ENCODE peak calls at places on chromosomes 6 and 20, in six cellular contexts. One of them, this sample, is unnamed.

GRCh38 chr6:128139519-128139918 is 238.7 kb upstream of the THEMIS start:
- DNase-seq in Right ventricle myocardium inferior: no peak
- DNase-seq in HuH-7: no peak
- DNase-seq in neural crest cell: no peak
- DNase-seq in memory B cell: no peak
- DNase-seq in iris pigment epithelial cell: peak; percentile 82
- DNase-seq in this sample: no peak

GRCh38 chr6:41634657-41635056 is 3.6 kb upstream of the MDFI start:
- DNase-seq in memory B cell: no peak
- DNase-seq in HuH-7: no peak
- DNase-seq in neural crest cell: no peak
- DNase-seq in iris pigment epithelial cell: peak; percentile 31
- DNase-seq in Right ventricle myocardium inferior: no peak
- DNase-seq in this sample: peak; percentile 36

GRCh38 chr6:34658605-34659218 is 37.9 kb downstream of the ILRUN start:
- DNase-seq in HuH-7: no peak
- DNase-seq in Right ventricle myocardium inferior: no peak
- DNase-seq in iris pigment epithelial cell: no peak
- DNase-seq in neural crest cell: no peak
- DNase-seq in memory B cell: no peak
- DNase-seq in this sample: no peak

GRCh38 chr20:57450419-57450818 is 59.2 kb downstream of the RBM38 start:
- DNase-seq in HuH-7: no peak
- DNase-seq in Right ventricle myocardium inferior: peak; percentile 86
- DNase-seq in memory B cell: peak; percentile 48
- DNase-seq in neural crest cell: no peak
- DNase-seq in iris pigment epithelial cell: peak; percentile 16
- DNase-seq in this sample: no peak

GRCh38 chr6:20717743-20718142 is 183.5 kb downstream of the CDKAL1 start:
- DNase-seq in memory B cell: no peak
- DNase-seq in Right ventricle myocardium inferior: no peak
- DNase-seq in neural crest cell: no peak
- DNase-seq in HuH-7: no peak
- DNase-seq in iris pigment epithelial cell: no peak
- DNase-seq in this sample: no peak

GRCh38 chr6:69866351-69867074 is at the start of gene COL19A1:
- DNase-seq in memory B cell: peak; percentile 54
- DNase-seq in iris pigment epithelial cell: no peak
- DNase-seq in neural crest cell: peak; percentile 18
- DNase-seq in HuH-7: peak; percentile 33
- DNase-seq in Right ventricle myocardium inferior: peak; percentile 64
- DNase-seq in this sample: no peak

GRCh38 chr6:25223421-25224052 is 55.6 kb upstream of the CARMIL1 start:
- DNase-seq in iris pigment epithelial cell: peak; percentile 69
- DNase-seq in memory B cell: peak; percentile 43
- DNase-seq in HuH-7: peak; percentile 33
- DNase-seq in neural crest cell: peak; percentile 65
- DNase-seq in Right ventricle myocardium inferior: peak; percentile 70
- DNase-seq in this sample: peak; percentile 59

GRCh38 chr20:2840967-2841531 is 504 bp downstream of the VPS16 start:
- DNase-seq in neural crest cell: peak; percentile 38
- DNase-seq in Right ventricle myocardium inferior: peak; percentile 88
- DNase-seq in HuH-7: peak; percentile 68
- DNase-seq in memory B cell: no peak
- DNase-seq in iris pigment epithelial cell: peak; percentile 63
- DNase-seq in this sample: peak; percentile 74

GRCh38 chr20:33908868-33909267 is 84.8 kb upstream of the RALY start:
- DNase-seq in iris pigment epithelial cell: no peak
- DNase-seq in neural crest cell: no peak
- DNase-seq in memory B cell: no peak
- DNase-seq in HuH-7: no peak
- DNase-seq in Right ventricle myocardium inferior: no peak
- DNase-seq in this sample: no peak

GRCh38 chr6:82750570-82750969 is 315.1 kb downstream of the UBE3D start:
- DNase-seq in memory B cell: no peak
- DNase-seq in neural crest cell: no peak
- DNase-seq in iris pigment epithelial cell: peak; percentile 5
- DNase-seq in HuH-7: no peak
- DNase-seq in Right ventricle myocardium inferior: no peak
- DNase-seq in this sample: peak; percentile 82

GRCh38 chr6:56767435-56767834 is 124.7 kb upstream of the DST start:
- DNase-seq in Right ventricle myocardium inferior: no peak
- DNase-seq in HuH-7: no peak
- DNase-seq in iris pigment epithelial cell: no peak
- DNase-seq in neural crest cell: no peak
- DNase-seq in memory B cell: no peak
- DNase-seq in this sample: no peak

GRCh38 chr6:46453221-46453620 is 38.0 kb downstream of the RCAN2 start:
- DNase-seq in iris pigment epithelial cell: peak; percentile 88
- DNase-seq in HuH-7: no peak
- DNase-seq in Right ventricle myocardium inferior: no peak
- DNase-seq in memory B cell: no peak
- DNase-seq in neural crest cell: no peak
- DNase-seq in this sample: peak; percentile 66

GRCh38 chr6:124203106-124203811 is 399.6 kb downstream of the NKAIN2 start:
- DNase-seq in memory B cell: no peak
- DNase-seq in HuH-7: no peak
- DNase-seq in Right ventricle myocardium inferior: no peak
- DNase-seq in neural crest cell: no peak
- DNase-seq in iris pigment epithelial cell: peak; percentile 90
- DNase-seq in this sample: no peak

GRCh38 chr6:16284472-16284871 is 46.1 kb downstream of the GMPR start:
- DNase-seq in HuH-7: no peak
- DNase-seq in neural crest cell: no peak
- DNase-seq in iris pigment epithelial cell: no peak
- DNase-seq in Right ventricle myocardium inferior: no peak
- DNase-seq in memory B cell: no peak
- DNase-seq in this sample: no peak

GRCh38 chr6:165574770-165575549 is 88.1 kb downstream of the PDE10A start:
- DNase-seq in memory B cell: no peak
- DNase-seq in neural crest cell: no peak
- DNase-seq in iris pigment epithelial cell: peak; percentile 6
- DNase-seq in Right ventricle myocardium inferior: no peak
- DNase-seq in HuH-7: no peak
- DNase-seq in this sample: no peak

GRCh38 chr6:51265426-51265825 is 446.8 kb downstream of the TFAP2B start:
- DNase-seq in memory B cell: no peak
- DNase-seq in HuH-7: no peak
- DNase-seq in neural crest cell: no peak
- DNase-seq in iris pigment epithelial cell: no peak
- DNase-seq in Right ventricle myocardium inferior: no peak
- DNase-seq in this sample: no peak

GRCh38 chr20:15267935-15268334 is 930.5 kb upstream of the FLRT3 start:
- DNase-seq in Right ventricle myocardium inferior: no peak
- DNase-seq in iris pigment epithelial cell: no peak
- DNase-seq in HuH-7: no peak
- DNase-seq in memory B cell: no peak
- DNase-seq in neural crest cell: no peak
- DNase-seq in this sample: no peak

GRCh38 chr20:62791301-62792181 is 4.7 kb upstream of the MRGBP start:
- DNase-seq in Right ventricle myocardium inferior: no peak
- DNase-seq in memory B cell: peak; percentile 65
- DNase-seq in HuH-7: peak; percentile 98
- DNase-seq in neural crest cell: peak; percentile 86
- DNase-seq in iris pigment epithelial cell: peak; percentile 86
- DNase-seq in this sample: peak; percentile 82

GRCh38 chr6:593139-593906 is 63.6 kb downstream of the HUS1B start:
- DNase-seq in iris pigment epithelial cell: peak; percentile 51
- DNase-seq in HuH-7: peak; percentile 32
- DNase-seq in memory B cell: peak; percentile 61
- DNase-seq in neural crest cell: peak; percentile 60
- DNase-seq in Right ventricle myocardium inferior: no peak
- DNase-seq in this sample: peak; percentile 77

GRCh38 chr6:6966569-6966968 is 141.2 kb upstream of the RREB1 start:
- DNase-seq in iris pigment epithelial cell: no peak
- DNase-seq in Right ventricle myocardium inferior: no peak
- DNase-seq in neural crest cell: no peak
- DNase-seq in HuH-7: no peak
- DNase-seq in memory B cell: no peak
- DNase-seq in this sample: no peak

GRCh38 chr20:44692932-44693476 is 22.2 kb upstream of the CCN5 start:
- DNase-seq in iris pigment epithelial cell: peak; percentile 93
- DNase-seq in memory B cell: no peak
- DNase-seq in Right ventricle myocardium inferior: peak; percentile 76
- DNase-seq in neural crest cell: no peak
- DNase-seq in HuH-7: no peak
- DNase-seq in this sample: peak; percentile 92

GRCh38 chr6:151958332-151958731 is 150.8 kb downstream of the ESR1 start:
- DNase-seq in Right ventricle myocardium inferior: no peak
- DNase-seq in iris pigment epithelial cell: peak; percentile 29
- DNase-seq in neural crest cell: no peak
- DNase-seq in HuH-7: no peak
- DNase-seq in memory B cell: no peak
- DNase-seq in this sample: no peak

GRCh38 chr6:139370047-139370706 is 4.3 kb downstream of the CITED2 start:
- DNase-seq in iris pigment epithelial cell: peak; percentile 87
- DNase-seq in Right ventricle myocardium inferior: no peak
- DNase-seq in neural crest cell: no peak
- DNase-seq in HuH-7: no peak
- DNase-seq in memory B cell: no peak
- DNase-seq in this sample: no peak

GRCh38 chr6:26389349-26389799 is 6.5 kb downstream of the BTN2A2 start:
- DNase-seq in neural crest cell: no peak
- DNase-seq in Right ventricle myocardium inferior: no peak
- DNase-seq in iris pigment epithelial cell: peak; percentile 61
- DNase-seq in memory B cell: no peak
- DNase-seq in HuH-7: no peak
- DNase-seq in this sample: no peak

GRCh38 chr6:114171473-114171872 is 171.3 kb downstream of the HS3ST5 start:
- DNase-seq in iris pigment epithelial cell: no peak
- DNase-seq in memory B cell: no peak
- DNase-seq in Right ventricle myocardium inferior: no peak
- DNase-seq in neural crest cell: no peak
- DNase-seq in HuH-7: no peak
- DNase-seq in this sample: no peak

GRCh38 chr6:128882560-128882959 is 378 bp upstream of the LAMA2 start:
- DNase-seq in memory B cell: no peak
- DNase-seq in HuH-7: no peak
- DNase-seq in neural crest cell: no peak
- DNase-seq in iris pigment epithelial cell: no peak
- DNase-seq in Right ventricle myocardium inferior: no peak
- DNase-seq in this sample: no peak

GRCh38 chr6:30447237-30447636 is 42.1 kb upstream of the HLA-E start:
- DNase-seq in Right ventricle myocardium inferior: no peak
- DNase-seq in memory B cell: no peak
- DNase-seq in neural crest cell: no peak
- DNase-seq in iris pigment epithelial cell: no peak
- DNase-seq in HuH-7: peak; percentile 71
- DNase-seq in this sample: no peak

GRCh38 chr6:139109558-139109957 is 25.3 kb upstream of the HECA start:
- DNase-seq in Right ventricle myocardium inferior: no peak
- DNase-seq in iris pigment epithelial cell: peak; percentile 63
- DNase-seq in neural crest cell: no peak
- DNase-seq in memory B cell: no peak
- DNase-seq in HuH-7: no peak
- DNase-seq in this sample: no peak

GRCh38 chr6:13355043-13355945 is 27.0 kb upstream of the TBC1D7 start:
- DNase-seq in memory B cell: no peak
- DNase-seq in neural crest cell: no peak
- DNase-seq in Right ventricle myocardium inferior: no peak
- DNase-seq in HuH-7: no peak
- DNase-seq in iris pigment epithelial cell: peak; percentile 98
- DNase-seq in this sample: peak; percentile 80

GRCh38 chr6:44233560-44234100 is 10.2 kb downstream of the SLC29A1 start:
- DNase-seq in Right ventricle myocardium inferior: peak; percentile 63
- DNase-seq in neural crest cell: no peak
- DNase-seq in memory B cell: no peak
- DNase-seq in iris pigment epithelial cell: no peak
- DNase-seq in HuH-7: no peak
- DNase-seq in this sample: no peak

GRCh38 chr6:36130672-36131516 is 581 bp downstream of the MAPK13 start:
- DNase-seq in memory B cell: no peak
- DNase-seq in HuH-7: peak; percentile 67
- DNase-seq in iris pigment epithelial cell: peak; percentile 18
- DNase-seq in Right ventricle myocardium inferior: no peak
- DNase-seq in neural crest cell: no peak
- DNase-seq in this sample: no peak

GRCh38 chr6:154236646-154237236 is 119.9 kb downstream of the IPCEF1 start:
- DNase-seq in HuH-7: no peak
- DNase-seq in Right ventricle myocardium inferior: no peak
- DNase-seq in iris pigment epithelial cell: no peak
- DNase-seq in neural crest cell: no peak
- DNase-seq in memory B cell: no peak
- DNase-seq in this sample: no peak

GRCh38 chr6:75893058-75893775 is 144.2 kb downstream of the MYO6 start:
- DNase-seq in memory B cell: no peak
- DNase-seq in Right ventricle myocardium inferior: no peak
- DNase-seq in HuH-7: peak; percentile 17
- DNase-seq in neural crest cell: no peak
- DNase-seq in iris pigment epithelial cell: peak; percentile 74
- DNase-seq in this sample: no peak

GRCh38 chr6:1499798-1500197 is 109.9 kb upstream of the FOXC1 start:
- DNase-seq in iris pigment epithelial cell: no peak
- DNase-seq in neural crest cell: no peak
- DNase-seq in memory B cell: no peak
- DNase-seq in Right ventricle myocardium inferior: no peak
- DNase-seq in HuH-7: no peak
- DNase-seq in this sample: no peak

GRCh38 chr6:100305237-100305869 is 159.4 kb downstream of the SIM1 start:
- DNase-seq in neural crest cell: no peak
- DNase-seq in iris pigment epithelial cell: no peak
- DNase-seq in memory B cell: no peak
- DNase-seq in Right ventricle myocardium inferior: no peak
- DNase-seq in HuH-7: no peak
- DNase-seq in this sample: no peak

GRCh38 chr6:56890683-56891429 is 64.1 kb upstream of the BEND6 start:
- DNase-seq in HuH-7: no peak
- DNase-seq in Right ventricle myocardium inferior: no peak
- DNase-seq in iris pigment epithelial cell: peak; percentile 93
- DNase-seq in neural crest cell: no peak
- DNase-seq in memory B cell: no peak
- DNase-seq in this sample: peak; percentile 81

This sample was measured in SJSA1.